ENCODE peak calls at places on chromosomes 4 and X, in four cellular contexts. T, N, D and J are unnamed samples.

GRCh38 chrX:22533898-22534297 is 261.2 kb downstream of the CBLL2 start:
- DNase-seq in T (no peak), D (no peak), N (no peak), J (no peak)

GRCh38 chr4:119729815-119730643 is 101.4 kb upstream of the PDE5A start:
- DNase-seq in N (no peak), T (no peak), D (no peak), J (no peak)

GRCh38 chr4:80221161-80221560 is 23.9 kb downstream of the PRDM8 start:
- DNase-seq in D (no peak), T (no peak), N (peak; percentile 60), J (no peak)

GRCh38 chrX:5708209-5708608 is 520.5 kb downstream of the NLGN4X start:
- DNase-seq in T (no peak), N (no peak), D (no peak), J (no peak)

GRCh38 chr4:186726440-186727148 is 2.9 kb upstream of the FAT1 start:
- DNase-seq in T (peak; percentile 81), D (no peak), N (no peak), J (no peak)

GRCh38 chr4:19047481-19047880 is 1025.9 kb upstream of the LCORL start:
- DNase-seq in N (no peak), D (no peak), T (no peak), J (no peak)

GRCh38 chrX:49079489-49080428 is at the start of gene WDR45:
- DNase-seq in T (peak; percentile 59), D (peak; percentile 2), N (no peak), J (no peak)

GRCh38 chr4:137393043-137393442 is 139.3 kb downstream of the PCDH18 start:
- DNase-seq in N (peak; percentile 72), D (no peak), T (no peak), J (peak; percentile 23)

GRCh38 chr4:3291411-3291968 is 1.3 kb upstream of the RGS12 start:
- DNase-seq in D (no peak), N (no peak), T (no peak), J (peak; percentile 22)

GRCh38 chr4:26175016-26175786 is 145.6 kb upstream of the RBPJ start:
- DNase-seq in D (no peak), N (no peak), T (no peak), J (no peak)

GRCh38 chrX:66632986-66633385 is 5.9 kb downstream of the EDA2R start:
- DNase-seq in D (no peak), N (no peak), T (no peak), J (no peak)

GRCh38 chr4:114077610-114078009 is 98.2 kb upstream of the ARSJ start:
- DNase-seq in D (no peak), N (no peak), T (no peak), J (no peak)

GRCh38 chr4:1204286-1204827 is 32.0 kb upstream of the SPON2 start:
- DNase-seq in D (no peak), T (no peak), N (no peak), J (no peak)

GRCh38 chr4:153764611-153765368 is 5.0 kb upstream of the RNF175 start:
- DNase-seq in N (no peak), T (no peak), D (no peak), J (no peak)

GRCh38 chrX:65667503-65668355 is at the start of gene MSN:
- DNase-seq in T (peak; percentile 52), N (peak; percentile 9), D (no peak), J (peak; percentile 13)